ENCODE peak calls at places on chromosomes 1 and 21, in nine cellular contexts. One of them, this sample, is unnamed.

GRCh38 chr1:212568978-212569537 is 39.5 kb upstream of the ATF3 start:
- DNase-seq in endodermal cell: no peak
- DNase-seq in D721Med: no peak
- DNase-seq in bronchial epithelial cell: no peak
- DNase-seq in GM12865: no peak
- DNase-seq in GM20000: no peak
- DNase-seq in LNCaP clone FGC: no peak
- DNase-seq in psoas muscle: no peak
- DNase-seq in cardiac fibroblast: no peak
- DNase-seq in this sample: no peak

GRCh38 chr1:237959838-237960237 is 69.1 kb upstream of the ZP4 start:
- DNase-seq in endodermal cell: no peak
- DNase-seq in D721Med: no peak
- DNase-seq in bronchial epithelial cell: no peak
- DNase-seq in GM12865: no peak
- DNase-seq in GM20000: no peak
- DNase-seq in LNCaP clone FGC: no peak
- DNase-seq in psoas muscle: no peak
- DNase-seq in cardiac fibroblast: no peak
- DNase-seq in this sample: no peak

GRCh38 chr1:3821004-3821933 is 25.0 kb upstream of the LRRC47 start:
- DNase-seq in endodermal cell: peak
- DNase-seq in D721Med: peak
- DNase-seq in bronchial epithelial cell: no peak
- DNase-seq in GM12865: no peak
- DNase-seq in GM20000: no peak
- DNase-seq in LNCaP clone FGC: no peak
- DNase-seq in psoas muscle: no peak
- DNase-seq in cardiac fibroblast: no peak
- DNase-seq in this sample: no peak

GRCh38 chr1:98403981-98404380 is 257.5 kb upstream of the SNX7 start:
- DNase-seq in endodermal cell: no peak
- DNase-seq in D721Med: no peak
- DNase-seq in bronchial epithelial cell: no peak
- DNase-seq in GM12865: no peak
- DNase-seq in GM20000: no peak
- DNase-seq in LNCaP clone FGC: no peak
- DNase-seq in psoas muscle: no peak
- DNase-seq in cardiac fibroblast: no peak
- DNase-seq in this sample: no peak

GRCh38 chr1:6077919-6078318 is 32.2 kb downstream of the KCNAB2 start:
- DNase-seq in endodermal cell: no peak
- DNase-seq in D721Med: no peak
- DNase-seq in bronchial epithelial cell: no peak
- DNase-seq in GM12865: no peak
- DNase-seq in GM20000: no peak
- DNase-seq in LNCaP clone FGC: no peak
- DNase-seq in psoas muscle: no peak
- DNase-seq in cardiac fibroblast: no peak
- DNase-seq in this sample: no peak

GRCh38 chr21:42777757-42778344 is 101.5 kb downstream of the WDR4 start:
- DNase-seq in endodermal cell: no peak
- DNase-seq in D721Med: no peak
- DNase-seq in bronchial epithelial cell: no peak
- DNase-seq in GM12865: peak
- DNase-seq in GM20000: peak
- DNase-seq in LNCaP clone FGC: no peak
- DNase-seq in psoas muscle: no peak
- DNase-seq in cardiac fibroblast: no peak
- DNase-seq in this sample: no peak

GRCh38 chr1:109643385-109644230 is 12.3 kb upstream of the GSTM4 start:
- DNase-seq in endodermal cell: peak
- DNase-seq in D721Med: no peak
- DNase-seq in bronchial epithelial cell: peak
- DNase-seq in GM12865: peak
- DNase-seq in GM20000: peak
- DNase-seq in LNCaP clone FGC: no peak
- DNase-seq in psoas muscle: peak
- DNase-seq in cardiac fibroblast: peak
- DNase-seq in this sample: peak

GRCh38 chr1:168136709-168137514 is at the start of gene GPR161:
- DNase-seq in endodermal cell: peak
- DNase-seq in D721Med: no peak
- DNase-seq in bronchial epithelial cell: peak
- DNase-seq in GM12865: peak
- DNase-seq in GM20000: peak
- DNase-seq in LNCaP clone FGC: no peak
- DNase-seq in psoas muscle: peak
- DNase-seq in cardiac fibroblast: peak
- DNase-seq in this sample: peak

GRCh38 chr1:10785855-10786638 is 10.4 kb downstream of the CASZ1 start:
- DNase-seq in endodermal cell: no peak
- DNase-seq in D721Med: no peak
- DNase-seq in bronchial epithelial cell: no peak
- DNase-seq in GM12865: no peak
- DNase-seq in GM20000: no peak
- DNase-seq in LNCaP clone FGC: no peak
- DNase-seq in psoas muscle: no peak
- DNase-seq in cardiac fibroblast: no peak
- DNase-seq in this sample: no peak

GRCh38 chr1:10790155-10790707 is 6.2 kb downstream of the CASZ1 start:
- DNase-seq in endodermal cell: no peak
- DNase-seq in D721Med: no peak
- DNase-seq in bronchial epithelial cell: no peak
- DNase-seq in GM12865: no peak
- DNase-seq in GM20000: no peak
- DNase-seq in LNCaP clone FGC: no peak
- DNase-seq in psoas muscle: no peak
- DNase-seq in cardiac fibroblast: no peak
- DNase-seq in this sample: no peak

GRCh38 chr1:10789392-10790154 is 6.9 kb downstream of the CASZ1 start:
- DNase-seq in endodermal cell: no peak
- DNase-seq in D721Med: no peak
- DNase-seq in bronchial epithelial cell: no peak
- DNase-seq in GM12865: no peak
- DNase-seq in GM20000: no peak
- DNase-seq in LNCaP clone FGC: no peak
- DNase-seq in psoas muscle: no peak
- DNase-seq in cardiac fibroblast: no peak
- DNase-seq in this sample: no peak

GRCh38 chr1:10787274-10787673 is 9.2 kb downstream of the CASZ1 start:
- DNase-seq in endodermal cell: no peak
- DNase-seq in D721Med: no peak
- DNase-seq in bronchial epithelial cell: no peak
- DNase-seq in GM12865: no peak
- DNase-seq in GM20000: no peak
- DNase-seq in LNCaP clone FGC: no peak
- DNase-seq in psoas muscle: no peak
- DNase-seq in cardiac fibroblast: no peak
- DNase-seq in this sample: no peak

GRCh38 chr1:10788592-10789006 is 7.8 kb downstream of the CASZ1 start:
- DNase-seq in endodermal cell: peak
- DNase-seq in D721Med: no peak
- DNase-seq in bronchial epithelial cell: no peak
- DNase-seq in GM12865: no peak
- DNase-seq in GM20000: no peak
- DNase-seq in LNCaP clone FGC: no peak
- DNase-seq in psoas muscle: peak
- DNase-seq in cardiac fibroblast: no peak
- DNase-seq in this sample: peak
- TF ChIP-seq CTCF in endodermal cell: peak
- TF ChIP-seq CTCF in D721Med: no peak
- TF ChIP-seq CTCF in bronchial epithelial cell: no peak
- TF ChIP-seq CTCF in GM12865: no peak
- TF ChIP-seq CTCF in GM20000: no peak
- TF ChIP-seq CTCF in LNCaP clone FGC: peak
- TF ChIP-seq CTCF in psoas muscle: peak
- TF ChIP-seq CTCF in cardiac fibroblast: peak
- TF ChIP-seq CTCF in this sample: no peak

GRCh38 chr1:38027201-38028104 is 14.9 kb downstream of the UTP11 start:
- DNase-seq in endodermal cell: no peak
- DNase-seq in D721Med: no peak
- DNase-seq in bronchial epithelial cell: peak
- DNase-seq in GM12865: no peak
- DNase-seq in GM20000: no peak
- DNase-seq in LNCaP clone FGC: no peak
- DNase-seq in psoas muscle: no peak
- DNase-seq in cardiac fibroblast: no peak
- DNase-seq in this sample: no peak

GRCh38 chr1:38025664-38026063 is 13.1 kb downstream of the UTP11 start:
- DNase-seq in endodermal cell: no peak
- DNase-seq in D721Med: no peak
- DNase-seq in bronchial epithelial cell: peak
- DNase-seq in GM12865: no peak
- DNase-seq in GM20000: no peak
- DNase-seq in LNCaP clone FGC: no peak
- DNase-seq in psoas muscle: no peak
- DNase-seq in cardiac fibroblast: no peak
- DNase-seq in this sample: no peak

GRCh38 chr1:38025233-38025632 is 12.7 kb downstream of the UTP11 start:
- DNase-seq in endodermal cell: no peak
- DNase-seq in D721Med: no peak
- DNase-seq in bronchial epithelial cell: peak
- DNase-seq in GM12865: no peak
- DNase-seq in GM20000: no peak
- DNase-seq in LNCaP clone FGC: no peak
- DNase-seq in psoas muscle: no peak
- DNase-seq in cardiac fibroblast: no peak
- DNase-seq in this sample: no peak

GRCh38 chr1:38028105-38028591 is 15.6 kb downstream of the UTP11 start:
- DNase-seq in endodermal cell: peak
- DNase-seq in D721Med: no peak
- DNase-seq in bronchial epithelial cell: peak
- DNase-seq in GM12865: peak
- DNase-seq in GM20000: peak
- DNase-seq in LNCaP clone FGC: no peak
- DNase-seq in psoas muscle: no peak
- DNase-seq in cardiac fibroblast: no peak
- DNase-seq in this sample: no peak

GRCh38 chr1:38026592-38027200 is 14.2 kb downstream of the UTP11 start:
- DNase-seq in endodermal cell: peak
- DNase-seq in D721Med: peak
- DNase-seq in bronchial epithelial cell: peak
- DNase-seq in GM12865: peak
- DNase-seq in GM20000: peak
- DNase-seq in LNCaP clone FGC: no peak
- DNase-seq in psoas muscle: no peak
- DNase-seq in cardiac fibroblast: peak
- DNase-seq in this sample: peak
- TF ChIP-seq CTCF in endodermal cell: peak
- TF ChIP-seq CTCF in D721Med: peak
- TF ChIP-seq CTCF in bronchial epithelial cell: peak
- TF ChIP-seq CTCF in GM12865: peak
- TF ChIP-seq CTCF in GM20000: peak
- TF ChIP-seq CTCF in LNCaP clone FGC: peak
- TF ChIP-seq CTCF in psoas muscle: peak
- TF ChIP-seq CTCF in cardiac fibroblast: peak
- TF ChIP-seq CTCF in this sample: peak

DNA sequence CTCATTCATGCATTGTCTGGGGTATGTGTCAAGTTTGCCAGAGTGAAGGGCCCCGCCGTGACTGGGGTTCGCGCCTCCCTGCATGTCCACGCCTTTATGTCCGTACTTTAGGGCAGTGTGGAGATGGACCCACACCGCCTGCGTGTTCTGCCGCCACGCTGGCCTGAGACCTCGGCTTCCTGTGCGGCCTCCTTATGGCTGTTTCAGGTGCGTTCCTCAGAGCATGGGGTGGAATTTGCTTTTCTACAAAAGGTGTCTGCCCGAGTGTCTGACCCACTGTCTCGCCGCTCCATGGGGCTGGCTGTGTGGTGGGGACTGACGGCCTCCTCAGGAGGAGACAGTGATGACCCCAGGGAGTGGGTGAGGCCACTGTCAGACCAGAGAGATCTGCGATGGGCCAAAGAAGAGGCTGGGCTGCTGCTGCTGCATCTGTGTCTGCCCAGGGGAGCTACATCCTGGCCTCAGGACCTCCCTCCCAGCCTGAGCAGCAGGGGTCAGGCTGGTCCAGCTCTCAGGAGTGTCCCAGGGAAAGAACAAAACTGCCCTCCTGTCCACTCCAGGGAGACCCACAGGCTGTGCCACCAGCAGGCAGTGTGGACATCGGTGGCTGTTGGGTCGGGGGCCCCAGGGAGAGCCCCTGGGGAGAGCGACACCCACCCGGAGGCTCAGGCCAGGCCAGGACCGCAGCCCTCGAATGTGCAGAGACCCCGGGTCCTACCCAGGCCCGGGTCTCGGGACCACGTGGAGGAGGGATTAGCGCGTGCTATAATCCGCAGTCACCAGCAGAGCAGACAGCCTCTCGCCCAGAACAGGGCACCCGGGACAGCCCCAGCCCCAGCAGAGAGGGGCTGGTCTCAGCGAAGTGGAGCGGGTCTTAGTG is 9.8 kb upstream of the SLC19A1 start:
- DNase-seq in endodermal cell: peak
- DNase-seq in D721Med: no peak
- DNase-seq in bronchial epithelial cell: no peak
- DNase-seq in GM12865: no peak
- DNase-seq in GM20000: no peak
- DNase-seq in LNCaP clone FGC: no peak
- DNase-seq in psoas muscle: no peak
- DNase-seq in cardiac fibroblast: no peak
- DNase-seq in this sample: no peak
- TF ChIP-seq CTCF in endodermal cell: no peak
- TF ChIP-seq CTCF in D721Med: no peak
- TF ChIP-seq CTCF in bronchial epithelial cell: no peak
- TF ChIP-seq CTCF in GM12865: no peak
- TF ChIP-seq CTCF in GM20000: no peak
- TF ChIP-seq CTCF in LNCaP clone FGC: no peak
- TF ChIP-seq CTCF in psoas muscle: no peak
- TF ChIP-seq CTCF in cardiac fibroblast: no peak
- TF ChIP-seq CTCF in this sample: no peak

GRCh38 chr1:2228684-2229031 is 539 bp downstream of the SKI start:
- DNase-seq in endodermal cell: peak
- DNase-seq in D721Med: no peak
- DNase-seq in bronchial epithelial cell: no peak
- DNase-seq in GM12865: peak
- DNase-seq in GM20000: peak
- DNase-seq in LNCaP clone FGC: no peak
- DNase-seq in psoas muscle: no peak
- DNase-seq in cardiac fibroblast: no peak
- DNase-seq in this sample: peak

GRCh38 chr1:2228157-2228594 is at the start of gene SKI:
- DNase-seq in endodermal cell: no peak
- DNase-seq in D721Med: no peak
- DNase-seq in bronchial epithelial cell: no peak
- DNase-seq in GM12865: no peak
- DNase-seq in GM20000: no peak
- DNase-seq in LNCaP clone FGC: no peak
- DNase-seq in psoas muscle: no peak
- DNase-seq in cardiac fibroblast: no peak
- DNase-seq in this sample: no peak

GRCh38 chr1:2229921-2230700 is 2.0 kb downstream of the SKI start:
- DNase-seq in endodermal cell: peak
- DNase-seq in D721Med: no peak
- DNase-seq in bronchial epithelial cell: no peak
- DNase-seq in GM12865: no peak
- DNase-seq in GM20000: no peak
- DNase-seq in LNCaP clone FGC: no peak
- DNase-seq in psoas muscle: peak
- DNase-seq in cardiac fibroblast: peak
- DNase-seq in this sample: peak

GRCh38 chr1:2227341-2228156 is 570 bp upstream of the SKI start:
- DNase-seq in endodermal cell: peak
- DNase-seq in D721Med: peak
- DNase-seq in bronchial epithelial cell: peak
- DNase-seq in GM12865: peak
- DNase-seq in GM20000: peak
- DNase-seq in LNCaP clone FGC: peak
- DNase-seq in psoas muscle: peak
- DNase-seq in cardiac fibroblast: peak
- DNase-seq in this sample: peak

DNA sequence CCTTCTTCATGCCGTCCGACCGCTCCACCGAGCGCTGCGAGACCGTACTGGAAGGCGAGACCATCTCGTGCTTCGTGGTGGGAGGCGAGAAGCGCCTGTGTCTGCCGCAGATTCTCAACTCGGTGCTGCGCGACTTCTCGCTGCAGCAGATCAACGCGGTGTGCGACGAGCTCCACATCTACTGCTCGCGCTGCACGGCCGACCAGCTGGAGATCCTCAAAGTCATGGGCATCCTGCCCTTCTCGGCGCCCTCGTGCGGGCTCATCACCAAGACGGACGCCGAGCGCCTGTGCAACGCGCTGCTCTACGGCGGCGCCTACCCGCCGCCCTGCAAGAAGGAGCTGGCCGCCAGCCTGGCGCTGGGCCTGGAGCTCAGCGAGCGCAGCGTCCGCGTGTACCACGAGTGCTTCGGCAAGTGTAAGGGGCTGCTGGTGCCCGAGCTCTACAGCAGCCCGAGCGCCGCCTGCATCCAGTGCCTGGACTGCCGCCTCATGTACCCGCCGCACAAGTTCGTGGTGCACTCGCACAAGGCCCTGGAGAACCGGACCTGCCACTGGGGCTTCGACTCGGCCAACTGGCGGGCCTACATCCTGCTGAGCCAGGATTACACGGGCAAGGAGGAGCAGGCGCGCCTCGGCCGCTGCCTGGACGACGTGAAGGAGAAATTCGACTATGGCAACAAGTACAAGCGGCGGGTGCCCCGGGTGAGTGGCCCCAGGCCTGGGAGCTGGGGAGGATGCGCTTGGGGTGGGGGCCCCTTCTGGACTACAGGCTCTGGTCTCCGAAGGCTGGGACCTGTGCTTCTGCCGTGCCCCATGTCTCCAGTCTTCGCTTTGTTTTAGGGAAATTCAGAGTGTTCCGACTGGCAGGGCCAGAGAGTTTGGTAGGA is 1.2 kb downstream of the SKI start:
- DNase-seq in endodermal cell: peak
- DNase-seq in D721Med: no peak
- DNase-seq in bronchial epithelial cell: no peak
- DNase-seq in GM12865: peak
- DNase-seq in GM20000: peak
- DNase-seq in LNCaP clone FGC: no peak
- DNase-seq in psoas muscle: peak
- DNase-seq in cardiac fibroblast: peak
- DNase-seq in this sample: peak
- TF ChIP-seq CTCF in endodermal cell: no peak
- TF ChIP-seq CTCF in D721Med: no peak
- TF ChIP-seq CTCF in bronchial epithelial cell: peak
- TF ChIP-seq CTCF in GM12865: peak
- TF ChIP-seq CTCF in GM20000: no peak
- TF ChIP-seq CTCF in LNCaP clone FGC: peak
- TF ChIP-seq CTCF in psoas muscle: no peak
- TF ChIP-seq CTCF in cardiac fibroblast: no peak
- TF ChIP-seq CTCF in this sample: no peak